ENCODE peak calls at places on chromosomes 6 and 20, in ten cellular contexts. G, B, C, Y, N, Q, R, U, K and V are unnamed samples.

GRCh38 chr6:6008648-6009421 is 2.1 kb upstream of the NRN1 start:
- DNase-seq in C (peak; percentile 65), Q (peak; percentile 68), B (no peak), N (peak; percentile 83), R (peak; percentile 91), K (no peak), G (peak; percentile 12), U (no peak), Y (peak; percentile 81), V (no peak)

GRCh38 chr6:137013031-137013430 is 31.7 kb downstream of the IL20RA start:
- DNase-seq in C (no peak), G (peak; percentile 46), Q (no peak), U (no peak), Y (no peak), B (peak; percentile 82), R (no peak), N (no peak), K (no peak), V (no peak)

GRCh38 chr6:160063771-160064413 is 57.7 kb upstream of the SLC22A1 start:
- DNase-seq in R (no peak), Y (no peak), B (no peak), N (no peak), G (no peak), K (no peak), Q (no peak), C (no peak), U (no peak), V (no peak)

GRCh38 chr6:43644940-43645612 is at the start of gene RSPH9:
- DNase-seq in R (peak; percentile 85), Y (peak; percentile 79), N (no peak), G (no peak), U (peak; percentile 50), K (no peak), B (no peak), C (peak; percentile 63), Q (peak; percentile 48), V (no peak)

GRCh38 chr6:26597389-26597766 is 625 bp downstream of the ABT1 start:
- DNase-seq in K (no peak), R (no peak), Y (no peak), B (no peak), U (no peak), C (no peak), Q (no peak), N (no peak), G (no peak), V (no peak)

GRCh38 chr6:42179956-42180335 is 6.8 kb downstream of the GUCA1A start:
- DNase-seq in R (no peak), Y (no peak), Q (no peak), U (no peak), K (no peak), G (no peak), C (no peak), B (no peak), N (no peak), V (no peak)

GRCh38 chr20:50886184-50886790 is 45.0 kb downstream of the ADNP start:
- DNase-seq in N (no peak), U (no peak), K (no peak), Y (no peak), B (no peak), Q (no peak), G (no peak), R (no peak), C (no peak), V (no peak)

GRCh38 chr6:155040946-155041345 is 45.8 kb downstream of the TIAM2 start:
- DNase-seq in N (no peak), U (no peak), R (no peak), K (no peak), Y (no peak), G (no peak), C (no peak), Q (no peak), B (no peak), V (no peak)

GRCh38 chr6:19830171-19830570 is 7.0 kb upstream of the ID4 start:
- DNase-seq in K (no peak), Y (no peak), R (no peak), U (no peak), B (no peak), G (peak; percentile 45), Q (no peak), N (no peak), C (no peak), V (no peak)

GRCh38 chr6:72246926-72247325 is 360.6 kb downstream of the RIMS1 start:
- DNase-seq in R (no peak), K (no peak), C (no peak), B (no peak), N (no peak), U (no peak), G (no peak), Y (no peak), Q (no peak), V (no peak)

GRCh38 chr6:109082178-109082577 is 12.5 kb downstream of the SESN1 start:
- DNase-seq in G (peak; percentile 41), U (no peak), N (no peak), B (no peak), K (no peak), C (no peak), R (no peak), Q (no peak), Y (no peak), V (no peak)

GRCh38 chr6:26743157-26743821 is 83.7 kb upstream of the ZNF322 start:
- DNase-seq in N (no peak), R (peak; percentile 52), G (peak; percentile 89), U (no peak), Y (no peak), K (no peak), B (no peak), Q (peak; percentile 20), C (no peak), V (no peak)

GRCh38 chr6:56374841-56375369 is 127.5 kb upstream of the COL21A1 start:
- DNase-seq in U (no peak), N (no peak), Y (no peak), G (peak; percentile 47), Q (peak; percentile 75), C (no peak), K (no peak), B (no peak), R (no peak), V (no peak)

GRCh38 chr6:110421749-110422443 is 6.5 kb upstream of the DDO start:
- DNase-seq in U (no peak), R (no peak), Y (no peak), Q (no peak), G (no peak), K (no peak), B (no peak), N (no peak), C (no peak), V (no peak)

GRCh38 chr6:155001482-155001881 is 6.4 kb downstream of the TIAM2 start:
- DNase-seq in B (no peak), U (no peak), Q (peak; percentile 51), R (no peak), C (no peak), Y (no peak), K (no peak), G (no peak), N (no peak), V (no peak)